ENCODE peak calls at places on chromosomes 2 and 18, in five cellular contexts. One of them, this sample, is unnamed.
A peak's percentile ranks its signal among the peaks of the same experiment; 100 is the strongest.

GRCh38 chr2:42752299-42752698 is 11.6 kb downstream of the OXER1 start:
- DNase-seq in endothelial cell: no peak
- DNase-seq in brain pericyte: no peak
- DNase-seq in neural crest cell: no peak
- DNase-seq in progenitor cell of endocrine pancreas: no peak
- DNase-seq in this sample: no peak

GRCh38 chr2:71256421-71256820 is 29.5 kb upstream of the PAIP2B start:
- DNase-seq in endothelial cell: no peak
- DNase-seq in brain pericyte: no peak
- DNase-seq in neural crest cell: peak; percentile 17
- DNase-seq in progenitor cell of endocrine pancreas: no peak
- DNase-seq in this sample: no peak

GRCh38 chr18:61635901-61636528 is 256.8 kb downstream of the RNF152 start:
- DNase-seq in endothelial cell: peak; percentile 55
- DNase-seq in brain pericyte: no peak
- DNase-seq in neural crest cell: peak; percentile 41
- DNase-seq in progenitor cell of endocrine pancreas: peak; percentile 55
- DNase-seq in this sample: peak; percentile 2

GRCh38 chr18:48788378-48788777 is 162.4 kb downstream of the SMAD7 start:
- DNase-seq in endothelial cell: no peak
- DNase-seq in brain pericyte: no peak
- DNase-seq in neural crest cell: no peak
- DNase-seq in progenitor cell of endocrine pancreas: no peak
- DNase-seq in this sample: no peak

GRCh38 chr18:11154369-11154982 is 5.1 kb upstream of the PIEZO2 start:
- DNase-seq in endothelial cell: no peak
- DNase-seq in brain pericyte: no peak
- DNase-seq in neural crest cell: no peak
- DNase-seq in progenitor cell of endocrine pancreas: no peak
- DNase-seq in this sample: peak; percentile 48

GRCh38 chr2:202965810-202966454 is 48.7 kb upstream of the NBEAL1 start:
- DNase-seq in endothelial cell: no peak
- DNase-seq in brain pericyte: no peak
- DNase-seq in neural crest cell: no peak
- DNase-seq in progenitor cell of endocrine pancreas: no peak
- DNase-seq in this sample: peak; percentile 1

GRCh38 chr2:60602828-60603532 is 49.5 kb upstream of the BCL11A start:
- DNase-seq in endothelial cell: no peak
- DNase-seq in brain pericyte: no peak
- DNase-seq in neural crest cell: no peak
- DNase-seq in progenitor cell of endocrine pancreas: no peak
- DNase-seq in this sample: no peak

GRCh38 chr18:42719221-42719620 is 396.3 kb downstream of the RIT2 start:
- DNase-seq in endothelial cell: no peak
- DNase-seq in brain pericyte: no peak
- DNase-seq in neural crest cell: no peak
- DNase-seq in progenitor cell of endocrine pancreas: no peak
- DNase-seq in this sample: no peak

GRCh38 chr2:64376926-64377325 is 77.0 kb upstream of the LGALSL start:
- DNase-seq in endothelial cell: no peak
- DNase-seq in brain pericyte: no peak
- DNase-seq in neural crest cell: no peak
- DNase-seq in progenitor cell of endocrine pancreas: no peak
- DNase-seq in this sample: no peak

GRCh38 chr2:59015027-59015426 is 773.9 kb upstream of the FANCL start:
- DNase-seq in endothelial cell: no peak
- DNase-seq in brain pericyte: no peak
- DNase-seq in neural crest cell: no peak
- DNase-seq in progenitor cell of endocrine pancreas: no peak
- DNase-seq in this sample: no peak

GRCh38 chr2:27889774-27890145 is 427 bp downstream of the RBKS start:
- DNase-seq in endothelial cell: no peak
- DNase-seq in brain pericyte: no peak
- DNase-seq in neural crest cell: no peak
- DNase-seq in progenitor cell of endocrine pancreas: no peak
- DNase-seq in this sample: no peak

GRCh38 chr18:22015156-22015555 is 154.2 kb upstream of the GATA6 start:
- DNase-seq in endothelial cell: no peak
- DNase-seq in brain pericyte: no peak
- DNase-seq in neural crest cell: no peak
- DNase-seq in progenitor cell of endocrine pancreas: no peak
- DNase-seq in this sample: no peak

GRCh38 chr2:112216158-112216557 is 38.7 kb downstream of the ZC3H8 start:
- DNase-seq in endothelial cell: peak; percentile 7
- DNase-seq in brain pericyte: no peak
- DNase-seq in neural crest cell: no peak
- DNase-seq in progenitor cell of endocrine pancreas: no peak
- DNase-seq in this sample: no peak

GRCh38 chr2:119468154-119468955 is 36.7 kb downstream of the TMEM37 start:
- DNase-seq in endothelial cell: no peak
- DNase-seq in brain pericyte: no peak
- DNase-seq in neural crest cell: no peak
- DNase-seq in progenitor cell of endocrine pancreas: no peak
- DNase-seq in this sample: no peak

GRCh38 chr2:157789161-157789720 is 86.9 kb downstream of the ACVR1 start:
- DNase-seq in endothelial cell: no peak
- DNase-seq in brain pericyte: no peak
- DNase-seq in neural crest cell: no peak
- DNase-seq in progenitor cell of endocrine pancreas: no peak
- DNase-seq in this sample: no peak

GRCh38 chr2:187819624-187820023 is 265.4 kb upstream of the TFPI start:
- DNase-seq in endothelial cell: no peak
- DNase-seq in brain pericyte: no peak
- DNase-seq in neural crest cell: no peak
- DNase-seq in progenitor cell of endocrine pancreas: no peak
- DNase-seq in this sample: no peak